ENCODE peak calls at places on chromosomes 12 and 14, in five cellular contexts. Y is GM12878, H is HCT116, T is HepG2, S is K562. L is an unnamed sample.

GRCh38 chr12:71243375-71243774 is 85.6 kb upstream of the TSPAN8 start:
- DNase-seq in Y (no peak), H (no peak), T (no peak), S (no peak), L (no peak)

GRCh38 chr12:4034926-4035325 is 161.7 kb upstream of the PARP11 start:
- DNase-seq in Y (no peak), H (no peak), T (peak), S (no peak), L (no peak)

GRCh38 chr12:10220398-10221077 is 7.9 kb downstream of the GABARAPL1 start:
- DNase-seq in Y (no peak), H (no peak), T (no peak), S (no peak), L (no peak)

GRCh38 chr14:58863576-58864345 is 226.0 kb downstream of the DACT1 start:
- DNase-seq in Y (no peak), H (no peak), T (no peak), S (no peak), L (no peak)

GRCh38 chr14:31229009-31229408 is 21.4 kb upstream of the HECTD1 start:
- DNase-seq in Y (no peak), H (no peak), T (no peak), S (no peak), L (no peak)

GRCh38 chr12:46246021-46246700 is 22.7 kb downstream of the SLC38A1 start:
- DNase-seq in Y (no peak), H (no peak), T (no peak), S (no peak), L (no peak)

GRCh38 chr14:75906228-75906627 is 75.6 kb downstream of the TGFB3 start:
- DNase-seq in Y (no peak), H (no peak), T (no peak), S (no peak), L (no peak)

GRCh38 chr14:57937681-57938080 is 71.8 kb upstream of the SLC35F4 start:
- DNase-seq in Y (no peak), H (no peak), T (no peak), S (no peak), L (no peak)

GRCh38 chr14:68935761-68936209 is 43.3 kb downstream of the ACTN1 start:
- DNase-seq in Y (no peak), H (no peak), T (no peak), S (peak), L (no peak)

GRCh38 chr12:115305867-115306266 is 621.9 kb upstream of the TBX3 start:
- DNase-seq in Y (no peak), H (no peak), T (no peak), S (no peak), L (no peak)

GRCh38 chr12:1769809-1770494 is 50.4 kb upstream of the LRTM2 start:
- DNase-seq in Y (no peak), H (no peak), T (peak), S (no peak), L (no peak)

GRCh38 chr14:51095854-51096823 is 1.2 kb upstream of the TRIM9 start:
- DNase-seq in Y (no peak), H (no peak), T (no peak), S (no peak), L (no peak)

GRCh38 chr12:15772405-15773018 is 16.7 kb downstream of the EPS8 start:
- DNase-seq in Y (no peak), H (no peak), T (peak), S (no peak), L (peak)

GRCh38 chr12:124217508-124217981 is 77.3 kb upstream of the RFLNA start:
- DNase-seq in Y (no peak), H (no peak), T (no peak), S (no peak), L (peak)

GRCh38 chr14:104677506-104678332 is 11.7 kb upstream of the INF2 start:
- DNase-seq in Y (no peak), H (no peak), T (no peak), S (peak), L (peak)
- TF ChIP-seq EZH2 in Y (no peak), H (no peak), T (no peak), S (no peak), L (no peak)

GRCh38 chr12:120497524-120498150 is 1.7 kb downstream of the DYNLL1 start:
- DNase-seq in Y (no peak), H (no peak), T (no peak), S (no peak), L (no peak)

GRCh38 chr12:120504587-120504986 is 8.7 kb downstream of the DYNLL1 start:
- DNase-seq in Y (no peak), H (no peak), T (no peak), S (no peak), L (peak)

GRCh38 chr12:120496353-120497340 is 734 bp downstream of the DYNLL1 start:
- DNase-seq in Y (no peak), H (no peak), T (no peak), S (peak), L (peak)

GRCh38 chr12:120498870-120499515 is 3.1 kb downstream of the DYNLL1 start:
- DNase-seq in Y (no peak), H (no peak), T (no peak), S (no peak), L (peak)

DNA sequence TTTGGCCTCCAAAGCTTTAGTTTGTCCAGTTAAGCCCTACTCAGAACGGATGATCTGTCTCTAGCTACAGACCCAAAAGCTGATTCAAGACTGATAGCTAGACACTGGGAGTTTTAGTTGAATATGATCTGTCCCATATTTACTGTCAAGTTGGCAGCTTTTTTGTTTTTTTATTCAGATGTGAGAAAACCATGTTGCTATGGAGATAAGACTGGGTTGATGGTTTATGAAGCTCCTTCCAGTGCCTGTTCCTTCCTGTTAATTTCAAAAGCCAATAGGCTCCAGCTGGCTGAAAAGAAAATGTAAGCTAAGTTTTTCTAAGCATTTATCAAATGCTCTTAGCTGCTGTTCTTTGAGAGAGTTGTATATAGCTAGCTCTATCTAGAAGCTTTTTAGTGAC is 4.7 kb downstream of the DYNLL1 start:
- DNase-seq in Y (no peak), H (no peak), T (no peak), S (no peak), L (no peak)
- TF ChIP-seq REST in Y (no peak), H (no peak), T (no peak), S (no peak), L (no peak)

GRCh38 chr12:57738661-57739237 is at the start of gene AGAP2:
- DNase-seq in Y (no peak), H (no peak), T (no peak), S (peak), L (peak)

GRCh38 chr12:57736743-57737466 is 1.6 kb downstream of the AGAP2 start:
- DNase-seq in Y (no peak), H (no peak), T (no peak), S (peak), L (peak)

GRCh38 chr12:57739387-57739786 is 845 bp upstream of the AGAP2 start:
- DNase-seq in Y (no peak), H (no peak), T (no peak), S (no peak), L (no peak)

GRCh38 chr12:57737467-57738141 is 938 bp downstream of the AGAP2 start:
- DNase-seq in Y (no peak), H (no peak), T (no peak), S (no peak), L (peak)

DNA sequence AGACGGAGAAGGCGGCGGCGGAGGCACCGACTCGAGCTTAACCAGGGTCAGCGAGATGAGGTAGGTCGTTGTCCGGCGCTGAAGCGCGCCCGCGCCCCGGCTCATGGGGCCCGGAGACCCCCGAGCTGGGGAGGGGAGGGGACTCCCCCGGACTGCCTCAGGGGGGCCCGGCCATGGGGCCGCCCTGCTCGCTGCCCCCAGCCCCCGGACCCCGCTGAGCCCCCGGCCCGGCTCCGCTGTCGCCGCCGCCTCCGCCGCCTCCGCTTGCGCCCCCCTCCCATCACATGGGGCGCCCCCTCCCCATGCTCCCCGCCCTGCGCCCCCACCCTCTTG is 434 bp downstream of the AGAP2 start:
- DNase-seq in Y (no peak), H (no peak), T (no peak), S (no peak), L (no peak)
- TF ChIP-seq EZH2 in Y (no peak), H (no peak), T (no peak), S (no peak), L (no peak)

DNA sequence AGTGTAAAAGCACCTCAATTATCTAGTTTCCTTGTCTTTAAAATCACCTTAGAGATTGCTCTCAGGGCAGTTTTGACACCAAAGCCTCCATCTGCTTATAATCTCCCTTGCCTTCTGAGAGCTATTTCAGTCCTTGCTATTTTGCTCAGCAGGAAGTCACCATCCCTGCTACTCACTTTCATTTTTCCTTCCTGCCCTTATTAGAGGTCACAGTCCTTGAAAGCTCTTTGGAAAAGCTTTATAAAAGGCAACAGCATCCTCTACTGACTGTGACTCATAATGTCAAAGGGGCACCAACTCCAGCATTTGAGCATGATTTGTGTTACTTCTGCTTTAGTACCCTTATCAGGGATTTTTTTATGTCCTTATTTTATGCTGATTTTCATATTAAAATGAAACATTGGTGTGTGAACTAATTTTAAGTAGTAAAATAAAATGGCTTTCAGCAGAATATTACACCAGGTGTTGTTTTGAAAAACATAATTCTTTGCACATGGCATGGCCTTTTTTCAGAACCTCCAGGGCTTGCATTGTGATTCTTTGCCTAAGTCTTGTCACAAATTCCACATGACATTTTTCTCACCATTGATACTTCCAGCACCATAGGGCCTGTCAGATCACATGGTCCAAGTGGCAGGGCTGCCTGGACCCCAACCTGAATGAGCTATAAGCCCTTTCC is 213.0 kb downstream of the ADAMTS20 start:
- DNase-seq in Y (peak), H (peak), T (peak), S (peak), L (peak)
- TF ChIP-seq REST in Y (no peak), H (no peak), T (no peak), S (no peak), L (no peak)

GRCh38 chr14:28769358-28769757 is 2.8 kb downstream of the FOXG1 start:
- DNase-seq in Y (no peak), H (no peak), T (no peak), S (no peak), L (no peak)
- TF ChIP-seq EZH2 in Y (no peak), H (no peak), T (no peak), S (no peak), L (no peak)

GRCh38 chr14:20306079-20306423 is 300 bp upstream of the TTC5 start:
- DNase-seq in Y (no peak), H (no peak), T (no peak), S (no peak), L (no peak)

GRCh38 chr14:20302042-20302761 is 3.5 kb downstream of the TTC5 start:
- DNase-seq in Y (no peak), H (no peak), T (no peak), S (peak), L (no peak)

DNA sequence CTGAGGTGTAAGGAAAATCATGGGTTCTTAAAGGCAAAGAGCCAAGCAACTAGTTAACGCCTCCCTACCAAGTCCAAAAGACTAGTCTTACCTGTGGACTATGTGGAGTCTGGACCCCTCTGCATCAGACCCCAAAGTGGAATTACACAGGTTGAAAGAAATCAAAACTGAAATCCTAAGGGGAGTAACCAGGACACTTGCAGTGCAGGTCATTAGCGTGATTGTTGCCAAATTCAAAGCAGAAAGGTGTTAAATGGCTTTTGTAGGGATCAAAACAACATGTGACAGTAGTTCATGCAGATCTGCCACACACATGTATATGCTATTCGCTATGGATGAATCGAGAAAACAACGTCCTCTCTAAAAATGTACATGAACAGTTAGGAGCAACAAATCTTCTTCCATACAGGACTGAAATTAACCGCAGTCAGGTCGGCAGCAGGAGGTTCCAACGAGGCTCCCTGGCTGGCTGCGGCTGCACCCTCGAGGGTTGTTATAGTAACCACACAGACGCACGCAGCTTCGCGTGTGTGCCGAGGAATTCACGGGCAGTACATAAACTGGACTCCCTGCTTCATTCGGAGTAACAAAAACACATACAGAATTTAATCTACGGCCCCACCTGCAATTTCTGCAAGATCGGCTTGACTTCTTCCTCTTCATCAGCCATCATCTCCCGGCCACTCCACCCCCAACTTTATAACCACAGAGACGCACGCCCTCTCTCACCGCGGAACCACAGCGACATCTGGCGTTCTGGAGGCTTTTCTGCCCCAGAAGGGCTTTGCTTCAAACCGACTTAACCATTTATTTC is at the start of gene TTC5:
- DNase-seq in Y (peak), H (peak), T (peak), S (peak), L (peak)
- TF ChIP-seq REST in Y (no peak), H (no peak), T (peak), S (no peak), L (no peak)

L was measured in GM23338.